ENCODE peak calls at places on chromosome 19, in ten cellular contexts. S, D, A, V, J, O, Z, Q, E and N are unnamed samples.

GRCh38 chr19:39557791-39558622 is 18.0 kb upstream of the EID2 start:
- DNase-seq in D (no peak), J (no peak), E (peak), Z (no peak), S (no peak), V (peak), O (no peak), A (peak), Q (no peak), N (no peak)

GRCh38 chr19:50000038-50000890 is 24.9 kb downstream of the VRK3 start:
- DNase-seq in E (no peak), A (no peak), S (no peak), O (no peak), Q (no peak), J (no peak), D (no peak), V (no peak), Z (no peak), N (no peak)

GRCh38 chr19:49210108-49210900 is 52.7 kb downstream of the TRPM4 start:
- DNase-seq in S (no peak), E (no peak), A (no peak), V (no peak), O (peak), J (no peak), Z (no peak), D (peak), Q (no peak), N (no peak)

GRCh38 chr19:3849092-3849491 is 19.7 kb downstream of the ZFR2 start:
- DNase-seq in S (peak), J (peak), D (no peak), Z (no peak), O (peak), A (peak), E (no peak), Q (peak), V (peak), N (no peak)

GRCh38 chr19:55777528-55777927 is 8.6 kb downstream of the RFPL4AL1 start:
- DNase-seq in J (no peak), E (peak), A (peak), O (no peak), D (no peak), Q (no peak), S (no peak), V (no peak), Z (no peak), N (no peak)

GRCh38 chr19:49441210-49441959 is at the start of gene SLC17A7:
- DNase-seq in S (no peak), Z (no peak), Q (no peak), O (peak), J (peak), E (no peak), V (no peak), D (peak), A (peak), N (no peak)

GRCh38 chr19:15188851-15189250 is 11.9 kb downstream of the NOTCH3 start:
- DNase-seq in O (no peak), A (no peak), D (no peak), E (no peak), S (no peak), Z (no peak), J (no peak), Q (no peak), V (no peak), N (no peak)

GRCh38 chr19:6376512-6377193 is 920 bp upstream of the PSPN start:
- DNase-seq in E (no peak), J (no peak), A (no peak), Q (no peak), O (no peak), S (no peak), V (no peak), Z (no peak), D (no peak), N (no peak)

GRCh38 chr19:18049390-18049789 is 37.3 kb downstream of the IL12RB1 start:
- DNase-seq in E (peak), Z (peak), O (no peak), V (no peak), Q (no peak), D (no peak), S (no peak), J (no peak), A (peak), N (no peak)

GRCh38 chr19:6738726-6739389 is 622 bp upstream of the TRIP10 start:
- DNase-seq in A (no peak), Z (no peak), Q (no peak), J (peak), V (no peak), O (no peak), E (no peak), D (no peak), S (no peak), N (no peak)

GRCh38 chr19:3276341-3276799 is 51.9 kb downstream of the CELF5 start:
- DNase-seq in V (peak), O (peak), J (peak), A (no peak), S (no peak), Q (no peak), D (peak), Z (no peak), E (no peak), N (no peak)